ENCODE peak calls at places on chromosomes 5 and 9, in five cellular contexts. W is thoracic aorta, F is ovary, Y is foreskin fibroblast, C is OCI-LY7. V is an unnamed sample.

GRCh38 chr5:90096415-90097081 is 313.0 kb downstream of the CETN3 start:
- DNase-seq in W (no peak), F (no peak), Y (peak), C (no peak), V (peak)

GRCh38 chr9:78605029-78605930 is 308.4 kb downstream of the PSAT1 start:
- DNase-seq in W (no peak), F (no peak), Y (no peak), C (no peak), V (no peak)

GRCh38 chr9:24218656-24219055 is 327.0 kb downstream of the IZUMO3 start:
- DNase-seq in W (no peak), F (no peak), Y (no peak), C (no peak), V (no peak)

GRCh38 chr9:96495341-96495740 is 45.4 kb downstream of the HABP4 start:
- DNase-seq in W (no peak), F (no peak), Y (peak), C (no peak), V (no peak)

GRCh38 chr9:14561929-14562386 is 131.3 kb downstream of the ZDHHC21 start:
- DNase-seq in W (no peak), F (no peak), Y (no peak), C (no peak), V (no peak)

GRCh38 chr9:113598451-113598850 is 134.9 kb downstream of the RGS3 start:
- DNase-seq in W (no peak), F (no peak), Y (no peak), C (no peak), V (no peak)

GRCh38 chr5:40166757-40167156 is 513.0 kb upstream of the PTGER4 start:
- DNase-seq in W (no peak), F (no peak), Y (no peak), C (no peak), V (no peak)

GRCh38 chr5:56327810-56328209 is 94.7 kb upstream of the ANKRD55 start:
- DNase-seq in W (no peak), F (no peak), Y (no peak), C (no peak), V (no peak)

GRCh38 chr9:5499889-5500398 is 10.4 kb upstream of the PDCD1LG2 start:
- DNase-seq in W (no peak), F (no peak), Y (peak), C (no peak), V (no peak)

GRCh38 chr9:132044176-132044880 is 35.3 kb downstream of the MED27 start:
- DNase-seq in W (no peak), F (no peak), Y (no peak), C (no peak), V (no peak)

GRCh38 chr5:52809884-52810283 is 22.2 kb downstream of the ITGA1 start:
- DNase-seq in W (no peak), F (no peak), Y (no peak), C (no peak), V (no peak)

GRCh38 chr5:160787247-160787646 is 64.8 kb downstream of the ATP10B start:
- DNase-seq in W (no peak), F (no peak), Y (no peak), C (peak), V (no peak)

GRCh38 chr5:117315170-117315569 is 740.5 kb upstream of the SEMA6A start:
- DNase-seq in W (no peak), F (no peak), Y (no peak), C (no peak), V (no peak)

GRCh38 chr5:59496524-59497134 is 396.9 kb downstream of the PDE4D start:
- DNase-seq in W (no peak), F (no peak), Y (no peak), C (peak), V (no peak)

GRCh38 chr5:150263801-150264621 is 25.6 kb downstream of the CAMK2A start:
- DNase-seq in W (no peak), F (peak), Y (peak), C (no peak), V (peak)

GRCh38 chr5:165616550-165617430 is 2111.4 kb downstream of the MAT2B start:
- DNase-seq in W (no peak), F (no peak), Y (no peak), C (no peak), V (no peak)

GRCh38 chr5:133404724-133405123 is 207.6 kb downstream of the FSTL4 start:
- DNase-seq in W (no peak), F (no peak), Y (no peak), C (no peak), V (no peak)

GRCh38 chr5:84393969-84394368 is 9.3 kb upstream of the EDIL3 start:
- DNase-seq in W (peak), F (no peak), Y (no peak), C (no peak), V (no peak)

GRCh38 chr5:51378415-51378777 is 4.9 kb upstream of the ISL1 start:
- DNase-seq in W (no peak), F (no peak), Y (no peak), C (no peak), V (no peak)

GRCh38 chr5:181133610-181134231 is 2.8 kb upstream of the OR2V1 start:
- DNase-seq in W (no peak), F (no peak), Y (peak), C (no peak), V (peak)

GRCh38 chr5:78360674-78361225 is 333 bp downstream of the SCAMP1 start:
- DNase-seq in W (no peak), F (peak), Y (no peak), C (peak), V (peak)

GRCh38 chr9:129835860-129836223 is 584 bp downstream of the USP20 start:
- DNase-seq in W (no peak), F (no peak), Y (no peak), C (no peak), V (no peak)

GRCh38 chr9:32398207-32398606 is 13.8 kb downstream of the ACO1 start:
- DNase-seq in W (no peak), F (no peak), Y (no peak), C (no peak), V (no peak)

GRCh38 chr5:141512390-141513020 is 23.6 kb downstream of the PCDHGC5 start:
- DNase-seq in W (peak), F (peak), Y (peak), C (peak), V (peak)

GRCh38 chr5:15598294-15598902 is 98.4 kb downstream of the FBXL7 start:
- DNase-seq in W (no peak), F (no peak), Y (no peak), C (peak), V (no peak)

GRCh38 chr9:89868100-89868499 is 263.3 kb downstream of the GADD45G start:
- DNase-seq in W (no peak), F (no peak), Y (no peak), C (no peak), V (no peak)

GRCh38 chr5:177500685-177501522 is 3.5 kb upstream of the PDLIM7 start:
- DNase-seq in W (peak), F (peak), Y (peak), C (peak), V (peak)

GRCh38 chr9:91557352-91557751 is 133.7 kb upstream of the NFIL3 start:
- DNase-seq in W (no peak), F (no peak), Y (no peak), C (no peak), V (no peak)

GRCh38 chr5:127029513-127030258 is 672 bp downstream of the MARCHF3 start:
- DNase-seq in W (no peak), F (peak), Y (peak), C (peak), V (no peak)

GRCh38 chr9:5843450-5844249 is 10.7 kb upstream of the ERMP1 start:
- DNase-seq in W (no peak), F (peak), Y (peak), C (no peak), V (no peak)

GRCh38 chr5:125486634-125487033 is 740.2 kb upstream of the ZNF608 start:
- DNase-seq in W (no peak), F (no peak), Y (peak), C (no peak), V (no peak)

GRCh38 chr5:321726-322251 is 275 bp downstream of the AHRR start:
- DNase-seq in W (no peak), F (no peak), Y (no peak), C (no peak), V (no peak)

GRCh38 chr5:76081811-76082783 is 1.1 kb upstream of the SV2C start:
- DNase-seq in W (no peak), F (no peak), Y (no peak), C (no peak), V (no peak)

GRCh38 chr5:173618927-173619519 is 2.6 kb upstream of the BOD1 start:
- DNase-seq in W (peak), F (no peak), Y (peak), C (peak), V (no peak)

GRCh38 chr5:156486394-156487238 is 159.7 kb downstream of the SGCD start:
- DNase-seq in W (no peak), F (no peak), Y (no peak), C (no peak), V (no peak)

GRCh38 chr5:156481741-156482140 is 154.8 kb downstream of the SGCD start:
- DNase-seq in W (no peak), F (no peak), Y (no peak), C (no peak), V (no peak)

GRCh38 chr5:156479864-156480263 is 152.9 kb downstream of the SGCD start:
- DNase-seq in W (no peak), F (no peak), Y (peak), C (peak), V (no peak)

GRCh38 chr5:156477196-156477595 is 150.2 kb downstream of the SGCD start:
- DNase-seq in W (no peak), F (no peak), Y (no peak), C (no peak), V (no peak)

GRCh38 chr5:156482816-156483215 is 155.9 kb downstream of the SGCD start:
- DNase-seq in W (no peak), F (no peak), Y (no peak), C (no peak), V (no peak)
- TF ChIP-seq CTCF in W (no peak), F (no peak), Y (no peak), C (no peak), V (no peak)

DNA sequence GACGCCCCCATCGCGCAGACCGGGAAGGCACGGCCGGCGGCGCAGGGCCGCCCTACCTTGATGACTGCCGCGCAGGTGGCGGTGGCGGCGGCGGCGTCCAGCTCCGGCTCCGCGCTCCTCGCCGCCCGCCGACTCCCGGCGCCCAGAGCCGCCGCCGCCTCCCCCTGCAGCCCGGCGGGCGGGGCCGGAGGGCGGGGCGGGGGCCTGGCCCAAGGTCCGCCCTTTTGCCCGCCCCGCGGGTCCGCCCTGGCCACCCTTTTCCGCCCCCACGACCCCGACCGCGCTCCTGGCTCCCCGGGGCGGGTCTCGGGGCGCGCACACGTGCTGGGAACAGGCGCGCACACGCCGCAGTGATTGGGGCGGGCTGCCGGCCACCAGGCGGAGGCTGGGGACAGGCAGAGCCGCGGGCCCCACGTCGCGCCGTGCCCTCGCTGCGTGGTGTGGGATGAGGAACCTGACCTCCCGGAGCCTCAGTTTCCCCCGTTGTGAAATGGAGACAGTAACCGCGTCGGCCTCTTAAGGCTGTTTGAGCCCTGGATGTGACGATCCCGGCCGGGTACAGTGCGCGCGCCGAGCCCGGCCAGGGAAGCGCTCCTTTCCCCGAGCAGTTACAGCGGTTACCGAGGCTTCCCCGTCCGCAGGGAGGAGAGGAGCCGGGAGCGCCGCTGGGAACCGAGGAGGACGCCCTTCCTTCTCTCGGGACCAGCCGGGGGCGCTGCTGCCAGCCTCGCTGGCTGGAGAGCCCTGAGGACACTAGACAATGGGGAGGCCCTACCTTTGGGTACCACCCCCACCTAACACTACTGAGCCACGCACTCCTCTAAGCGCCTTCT is at the start of gene CORO2A:
- DNase-seq in W (no peak), F (peak), Y (peak), C (peak), V (no peak)
- TF ChIP-seq CTCF in W (peak), F (peak), Y (peak), C (peak), V (no peak)

GRCh38 chr5:139470821-139471300 is at the start of gene SMIM33:
- DNase-seq in W (no peak), F (no peak), Y (no peak), C (peak), V (no peak)

GRCh38 chr5:139473565-139473964 is 2.8 kb downstream of the SMIM33 start:
- DNase-seq in W (no peak), F (no peak), Y (peak), C (no peak), V (no peak)

GRCh38 chr5:139473105-139473504 is 2.3 kb downstream of the SMIM33 start:
- DNase-seq in W (no peak), F (no peak), Y (no peak), C (no peak), V (no peak)

GRCh38 chr5:139472410-139473030 is 1.7 kb downstream of the SMIM33 start:
- DNase-seq in W (no peak), F (no peak), Y (no peak), C (no peak), V (no peak)

DNA sequence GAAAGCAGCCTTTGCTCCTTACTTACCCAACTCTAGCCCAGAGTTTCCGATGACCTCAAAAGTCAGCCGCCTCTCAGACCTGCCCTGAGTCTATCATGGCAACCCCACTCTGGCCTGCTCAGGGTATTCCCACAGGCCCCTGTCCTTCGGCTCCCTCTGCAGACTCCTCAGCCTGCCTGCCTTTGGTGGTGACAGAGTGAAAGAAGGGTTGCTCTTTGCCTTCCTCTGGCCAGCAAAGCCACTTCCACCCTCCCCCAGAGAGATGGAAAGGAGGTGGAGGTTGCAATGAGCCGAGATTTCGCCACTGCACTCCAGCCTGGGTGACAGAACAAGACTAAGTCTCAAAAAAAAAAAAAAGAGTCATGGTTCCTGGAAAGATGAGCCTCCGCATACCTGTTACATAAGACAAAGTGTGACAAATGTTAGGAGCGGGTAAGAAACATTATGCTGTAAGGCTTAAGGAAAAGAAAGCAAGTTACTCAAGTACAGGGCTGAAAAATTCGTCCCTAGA is 2.3 kb upstream of the SMIM33 start:
- DNase-seq in W (no peak), F (no peak), Y (no peak), C (no peak), V (no peak)
- TF ChIP-seq CTCF in W (no peak), F (no peak), Y (no peak), C (no peak), V (no peak)

DNA sequence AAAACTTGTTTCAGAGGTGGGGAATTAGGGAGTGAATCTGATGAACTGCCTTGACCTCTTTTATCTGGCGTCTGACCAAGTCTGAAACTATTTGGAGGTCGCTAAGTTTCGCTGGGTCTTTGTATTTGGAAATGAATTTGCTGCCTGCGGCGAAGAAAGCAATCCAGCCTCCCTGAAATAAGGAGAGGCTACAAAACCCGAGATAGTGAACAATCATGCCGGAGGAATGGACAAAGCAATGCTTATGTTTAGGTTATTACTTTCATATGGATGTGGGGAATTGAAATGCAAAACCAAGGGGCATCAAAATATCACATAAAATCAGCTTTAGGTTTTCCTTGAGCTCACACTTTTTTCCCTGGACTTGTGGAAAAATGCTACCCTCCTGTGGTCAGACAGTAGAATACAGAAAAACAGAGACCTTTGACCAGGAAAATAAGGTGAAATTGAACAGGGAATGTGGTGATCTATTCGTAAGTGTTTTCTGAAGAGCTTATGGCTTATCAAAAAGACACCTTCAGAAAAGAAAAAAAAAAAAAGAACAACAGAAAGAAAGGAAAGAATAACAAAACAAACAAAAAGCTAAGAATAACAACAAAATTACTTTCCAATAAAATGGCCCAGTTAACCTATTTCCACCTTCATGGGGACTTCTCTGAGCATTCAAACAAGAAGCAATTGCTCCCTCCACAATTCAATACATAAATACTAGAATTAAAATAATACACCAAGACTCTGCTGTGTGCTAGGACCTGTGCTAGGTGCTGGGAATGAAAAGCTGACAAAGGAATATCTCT is 68.6 kb upstream of the DPYSL3 start:
- DNase-seq in W (no peak), F (peak), Y (peak), C (peak), V (no peak)
- TF ChIP-seq CTCF in W (peak), F (peak), Y (peak), C (peak), V (no peak)

GRCh38 chr9:137296214-137297059 is 5.6 kb downstream of the NRARP start:
- DNase-seq in W (no peak), F (peak), Y (no peak), C (no peak), V (no peak)

GRCh38 chr9:137295313-137296213 is 6.5 kb downstream of the NRARP start:
- DNase-seq in W (no peak), F (no peak), Y (no peak), C (peak), V (no peak)

GRCh38 chr9:137293482-137294090 is 8.5 kb downstream of the NRARP start:
- DNase-seq in W (no peak), F (no peak), Y (no peak), C (no peak), V (no peak)

GRCh38 chr9:137294091-137294683 is 7.9 kb downstream of the NRARP start:
- DNase-seq in W (no peak), F (peak), Y (no peak), C (peak), V (no peak)

DNA sequence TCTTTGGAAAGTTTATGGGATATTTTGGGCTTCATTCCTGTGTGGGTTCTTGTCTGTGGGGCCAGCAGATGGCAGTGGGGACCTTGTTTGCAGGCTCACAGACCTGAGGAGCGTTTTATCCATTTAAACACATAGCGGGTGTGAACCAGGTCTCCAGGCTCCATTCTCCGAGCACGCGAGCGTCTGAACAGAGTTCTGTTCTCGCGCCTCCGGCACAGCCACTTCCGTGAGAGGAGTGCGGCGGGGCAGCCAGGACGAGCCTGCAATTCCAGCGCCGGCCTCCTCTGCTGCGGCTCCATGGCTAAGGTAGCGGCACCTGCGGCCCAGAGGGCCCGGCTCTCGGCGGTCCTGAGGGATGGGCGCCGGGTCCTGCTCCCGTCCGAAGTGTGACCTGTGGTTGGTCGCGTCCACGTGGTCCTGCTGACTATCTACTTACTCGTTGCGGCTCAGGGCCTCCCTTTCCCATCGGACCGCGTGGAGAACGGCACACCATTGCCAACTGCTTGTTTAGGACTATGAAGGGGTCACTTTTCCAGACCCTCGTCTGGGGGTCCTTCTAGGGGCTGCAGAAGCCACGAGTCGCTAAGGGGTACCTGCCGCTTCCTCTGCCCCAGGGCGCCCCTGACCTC is 7.3 kb downstream of the NRARP start:
- DNase-seq in W (no peak), F (peak), Y (no peak), C (no peak), V (no peak)
- TF ChIP-seq CTCF in W (peak), F (no peak), Y (peak), C (no peak), V (no peak)

V was measured in omental fat pad.